ENCODE peak calls at places on chromosomes 3 and 15, in eight cellular contexts. One of them, this sample, is unnamed.

GRCh38 chr3:23169551-23169950 is 33.6 kb upstream of the UBE2E2 start:
- DNase-seq in CD8-positive, alpha-beta memory T cell: no peak
- DNase-seq in T-helper 1 cell: no peak
- DNase-seq in EH: no peak
- DNase-seq in SJSA1: no peak
- DNase-seq in activated CD4-positive, alpha-beta T cell treated with anti-CD3 and anti-CD28 coated beads, Interleukin-2, amount 10 ng/mL, durations not matched to agents 7 days and 5 days: no peak
- DNase-seq in pons: no peak
- DNase-seq in M059J: no peak
- DNase-seq in this sample: no peak

GRCh38 chr15:65323071-65323511 is 18.6 kb downstream of the RNU5B-1 start:
- DNase-seq in activated CD4-positive, alpha-beta T cell treated with anti-CD3 and anti-CD28 coated beads, Interleukin-2, amount 10 ng/mL, durations not matched to agents 7 days and 5 days: no peak
- DNase-seq in M059J: peak; percentile 67
- DNase-seq in EH: peak; percentile 41
- DNase-seq in SJSA1: no peak
- DNase-seq in T-helper 1 cell: no peak
- DNase-seq in CD8-positive, alpha-beta memory T cell: no peak
- DNase-seq in pons: peak; percentile 63
- DNase-seq in this sample: no peak

GRCh38 chr3:127762077-127762786 is 60.1 kb downstream of the MGLL start:
- DNase-seq in SJSA1: no peak
- DNase-seq in activated CD4-positive, alpha-beta T cell treated with anti-CD3 and anti-CD28 coated beads, Interleukin-2, amount 10 ng/mL, durations not matched to agents 7 days and 5 days: no peak
- DNase-seq in EH: no peak
- DNase-seq in CD8-positive, alpha-beta memory T cell: no peak
- DNase-seq in M059J: no peak
- DNase-seq in T-helper 1 cell: peak; percentile 14
- DNase-seq in pons: peak; percentile 68
- DNase-seq in this sample: no peak

GRCh38 chr3:168307893-168308292 is 212.2 kb upstream of the GOLIM4 start:
- DNase-seq in M059J: no peak
- DNase-seq in CD8-positive, alpha-beta memory T cell: no peak
- DNase-seq in T-helper 1 cell: no peak
- DNase-seq in EH: no peak
- DNase-seq in SJSA1: no peak
- DNase-seq in activated CD4-positive, alpha-beta T cell treated with anti-CD3 and anti-CD28 coated beads, Interleukin-2, amount 10 ng/mL, durations not matched to agents 7 days and 5 days: no peak
- DNase-seq in pons: no peak
- DNase-seq in this sample: no peak

GRCh38 chr15:69631978-69632377 is 179.4 kb downstream of the RPLP1 start:
- DNase-seq in T-helper 1 cell: no peak
- DNase-seq in EH: no peak
- DNase-seq in pons: no peak
- DNase-seq in activated CD4-positive, alpha-beta T cell treated with anti-CD3 and anti-CD28 coated beads, Interleukin-2, amount 10 ng/mL, durations not matched to agents 7 days and 5 days: no peak
- DNase-seq in CD8-positive, alpha-beta memory T cell: no peak
- DNase-seq in SJSA1: no peak
- DNase-seq in M059J: no peak
- DNase-seq in this sample: no peak

GRCh38 chr15:43518073-43518761 is 809 bp downstream of the MAP1A start:
- DNase-seq in T-helper 1 cell: no peak
- DNase-seq in CD8-positive, alpha-beta memory T cell: no peak
- DNase-seq in activated CD4-positive, alpha-beta T cell treated with anti-CD3 and anti-CD28 coated beads, Interleukin-2, amount 10 ng/mL, durations not matched to agents 7 days and 5 days: no peak
- DNase-seq in EH: peak; percentile 61
- DNase-seq in M059J: peak; percentile 20
- DNase-seq in pons: peak; percentile 78
- DNase-seq in SJSA1: no peak
- DNase-seq in this sample: no peak

GRCh38 chr3:106965286-106965685 is 412.0 kb upstream of the CCDC54 start:
- DNase-seq in CD8-positive, alpha-beta memory T cell: no peak
- DNase-seq in M059J: peak; percentile 9
- DNase-seq in activated CD4-positive, alpha-beta T cell treated with anti-CD3 and anti-CD28 coated beads, Interleukin-2, amount 10 ng/mL, durations not matched to agents 7 days and 5 days: no peak
- DNase-seq in SJSA1: no peak
- DNase-seq in pons: peak; percentile 57
- DNase-seq in EH: no peak
- DNase-seq in T-helper 1 cell: no peak
- DNase-seq in this sample: no peak

GRCh38 chr3:45871834-45872233 is 14.5 kb upstream of the CCR9 start:
- DNase-seq in M059J: no peak
- DNase-seq in CD8-positive, alpha-beta memory T cell: no peak
- DNase-seq in pons: no peak
- DNase-seq in activated CD4-positive, alpha-beta T cell treated with anti-CD3 and anti-CD28 coated beads, Interleukin-2, amount 10 ng/mL, durations not matched to agents 7 days and 5 days: no peak
- DNase-seq in EH: no peak
- DNase-seq in SJSA1: no peak
- DNase-seq in T-helper 1 cell: no peak
- DNase-seq in this sample: no peak

GRCh38 chr3:126742057-126742456 is 38.0 kb downstream of the CHCHD6 start:
- DNase-seq in T-helper 1 cell: no peak
- DNase-seq in activated CD4-positive, alpha-beta T cell treated with anti-CD3 and anti-CD28 coated beads, Interleukin-2, amount 10 ng/mL, durations not matched to agents 7 days and 5 days: no peak
- DNase-seq in pons: no peak
- DNase-seq in CD8-positive, alpha-beta memory T cell: no peak
- DNase-seq in SJSA1: no peak
- DNase-seq in M059J: no peak
- DNase-seq in EH: no peak
- DNase-seq in this sample: no peak

GRCh38 chr15:64842099-64842940 is 605 bp downstream of the PLEKHO2 start:
- DNase-seq in activated CD4-positive, alpha-beta T cell treated with anti-CD3 and anti-CD28 coated beads, Interleukin-2, amount 10 ng/mL, durations not matched to agents 7 days and 5 days: no peak
- DNase-seq in pons: no peak
- DNase-seq in M059J: no peak
- DNase-seq in CD8-positive, alpha-beta memory T cell: no peak
- DNase-seq in EH: peak; percentile 53
- DNase-seq in T-helper 1 cell: no peak
- DNase-seq in SJSA1: no peak
- DNase-seq in this sample: no peak

GRCh38 chr15:74773731-74774252 is 8.1 kb upstream of the CSK start:
- DNase-seq in T-helper 1 cell: no peak
- DNase-seq in CD8-positive, alpha-beta memory T cell: no peak
- DNase-seq in EH: no peak
- DNase-seq in SJSA1: no peak
- DNase-seq in activated CD4-positive, alpha-beta T cell treated with anti-CD3 and anti-CD28 coated beads, Interleukin-2, amount 10 ng/mL, durations not matched to agents 7 days and 5 days: no peak
- DNase-seq in M059J: no peak
- DNase-seq in pons: no peak
- DNase-seq in this sample: no peak

GRCh38 chr3:37542772-37543449 is 318.8 kb upstream of the CTDSPL start:
- DNase-seq in pons: no peak
- DNase-seq in T-helper 1 cell: no peak
- DNase-seq in SJSA1: no peak
- DNase-seq in M059J: no peak
- DNase-seq in CD8-positive, alpha-beta memory T cell: no peak
- DNase-seq in activated CD4-positive, alpha-beta T cell treated with anti-CD3 and anti-CD28 coated beads, Interleukin-2, amount 10 ng/mL, durations not matched to agents 7 days and 5 days: no peak
- DNase-seq in EH: no peak
- DNase-seq in this sample: no peak

GRCh38 chr3:56131976-56132590 is 336.2 kb downstream of the ERC2 start:
- DNase-seq in CD8-positive, alpha-beta memory T cell: no peak
- DNase-seq in SJSA1: peak; percentile 72
- DNase-seq in T-helper 1 cell: peak; percentile 20
- DNase-seq in EH: peak; percentile 95
- DNase-seq in M059J: peak; percentile 93
- DNase-seq in activated CD4-positive, alpha-beta T cell treated with anti-CD3 and anti-CD28 coated beads, Interleukin-2, amount 10 ng/mL, durations not matched to agents 7 days and 5 days: no peak
- DNase-seq in pons: peak; percentile 10
- DNase-seq in this sample: no peak

GRCh38 chr3:98552232-98553020 is 20.6 kb downstream of the GPR15 start:
- DNase-seq in M059J: no peak
- DNase-seq in EH: no peak
- DNase-seq in pons: no peak
- DNase-seq in T-helper 1 cell: no peak
- DNase-seq in CD8-positive, alpha-beta memory T cell: no peak
- DNase-seq in SJSA1: no peak
- DNase-seq in activated CD4-positive, alpha-beta T cell treated with anti-CD3 and anti-CD28 coated beads, Interleukin-2, amount 10 ng/mL, durations not matched to agents 7 days and 5 days: no peak
- DNase-seq in this sample: no peak

GRCh38 chr3:153055779-153056178 is 106.2 kb upstream of the RAP2B start:
- DNase-seq in activated CD4-positive, alpha-beta T cell treated with anti-CD3 and anti-CD28 coated beads, Interleukin-2, amount 10 ng/mL, durations not matched to agents 7 days and 5 days: no peak
- DNase-seq in pons: no peak
- DNase-seq in SJSA1: no peak
- DNase-seq in CD8-positive, alpha-beta memory T cell: no peak
- DNase-seq in EH: no peak
- DNase-seq in M059J: no peak
- DNase-seq in T-helper 1 cell: no peak
- DNase-seq in this sample: no peak

GRCh38 chr3:59046839-59047238 is 3.0 kb downstream of the CFAP20DC start:
- DNase-seq in pons: no peak
- DNase-seq in SJSA1: no peak
- DNase-seq in M059J: no peak
- DNase-seq in CD8-positive, alpha-beta memory T cell: no peak
- DNase-seq in T-helper 1 cell: no peak
- DNase-seq in EH: no peak
- DNase-seq in activated CD4-positive, alpha-beta T cell treated with anti-CD3 and anti-CD28 coated beads, Interleukin-2, amount 10 ng/mL, durations not matched to agents 7 days and 5 days: no peak
- DNase-seq in this sample: no peak

GRCh38 chr3:150399060-150399459 is 9.0 kb upstream of the TSC22D2 start:
- DNase-seq in T-helper 1 cell: no peak
- DNase-seq in M059J: no peak
- DNase-seq in activated CD4-positive, alpha-beta T cell treated with anti-CD3 and anti-CD28 coated beads, Interleukin-2, amount 10 ng/mL, durations not matched to agents 7 days and 5 days: no peak
- DNase-seq in SJSA1: no peak
- DNase-seq in pons: no peak
- DNase-seq in CD8-positive, alpha-beta memory T cell: no peak
- DNase-seq in EH: no peak
- DNase-seq in this sample: no peak

GRCh38 chr15:35910227-35910626 is 364.3 kb upstream of the DPH6 start:
- DNase-seq in CD8-positive, alpha-beta memory T cell: no peak
- DNase-seq in pons: no peak
- DNase-seq in T-helper 1 cell: no peak
- DNase-seq in M059J: no peak
- DNase-seq in EH: no peak
- DNase-seq in activated CD4-positive, alpha-beta T cell treated with anti-CD3 and anti-CD28 coated beads, Interleukin-2, amount 10 ng/mL, durations not matched to agents 7 days and 5 days: no peak
- DNase-seq in SJSA1: no peak
- DNase-seq in this sample: no peak

GRCh38 chr3:183212565-183212964 is 40.5 kb upstream of the B3GNT5 start:
- DNase-seq in M059J: no peak
- DNase-seq in activated CD4-positive, alpha-beta T cell treated with anti-CD3 and anti-CD28 coated beads, Interleukin-2, amount 10 ng/mL, durations not matched to agents 7 days and 5 days: no peak
- DNase-seq in T-helper 1 cell: no peak
- DNase-seq in pons: peak; percentile 85
- DNase-seq in CD8-positive, alpha-beta memory T cell: no peak
- DNase-seq in SJSA1: no peak
- DNase-seq in EH: no peak
- DNase-seq in this sample: no peak

GRCh38 chr15:39583586-39584265 is 2.8 kb downstream of the THBS1 start:
- DNase-seq in activated CD4-positive, alpha-beta T cell treated with anti-CD3 and anti-CD28 coated beads, Interleukin-2, amount 10 ng/mL, durations not matched to agents 7 days and 5 days: peak; percentile 35
- DNase-seq in EH: peak; percentile 72
- DNase-seq in CD8-positive, alpha-beta memory T cell: no peak
- DNase-seq in M059J: peak; percentile 67
- DNase-seq in pons: no peak
- DNase-seq in T-helper 1 cell: peak; percentile 15
- DNase-seq in SJSA1: peak; percentile 54
- DNase-seq in this sample: no peak

GRCh38 chr3:135917076-135917475 is 48.5 kb upstream of the PPP2R3A start:
- DNase-seq in EH: no peak
- DNase-seq in M059J: no peak
- DNase-seq in activated CD4-positive, alpha-beta T cell treated with anti-CD3 and anti-CD28 coated beads, Interleukin-2, amount 10 ng/mL, durations not matched to agents 7 days and 5 days: no peak
- DNase-seq in SJSA1: no peak
- DNase-seq in CD8-positive, alpha-beta memory T cell: no peak
- DNase-seq in T-helper 1 cell: no peak
- DNase-seq in pons: no peak
- DNase-seq in this sample: no peak

GRCh38 chr15:81335631-81336030 is 11.7 kb upstream of the STARD5 start:
- DNase-seq in activated CD4-positive, alpha-beta T cell treated with anti-CD3 and anti-CD28 coated beads, Interleukin-2, amount 10 ng/mL, durations not matched to agents 7 days and 5 days: no peak
- DNase-seq in EH: no peak
- DNase-seq in T-helper 1 cell: no peak
- DNase-seq in pons: no peak
- DNase-seq in SJSA1: no peak
- DNase-seq in CD8-positive, alpha-beta memory T cell: no peak
- DNase-seq in M059J: no peak
- DNase-seq in this sample: no peak

GRCh38 chr3:117524890-117525289 is 815.3 kb downstream of the TUSC7 start:
- DNase-seq in CD8-positive, alpha-beta memory T cell: no peak
- DNase-seq in pons: no peak
- DNase-seq in M059J: peak; percentile 13
- DNase-seq in T-helper 1 cell: no peak
- DNase-seq in activated CD4-positive, alpha-beta T cell treated with anti-CD3 and anti-CD28 coated beads, Interleukin-2, amount 10 ng/mL, durations not matched to agents 7 days and 5 days: no peak
- DNase-seq in EH: peak; percentile 30
- DNase-seq in SJSA1: no peak
- DNase-seq in this sample: no peak

GRCh38 chr3:144344925-144345548 is 373.4 kb downstream of the DIPK2A start:
- DNase-seq in EH: no peak
- DNase-seq in M059J: no peak
- DNase-seq in CD8-positive, alpha-beta memory T cell: no peak
- DNase-seq in pons: no peak
- DNase-seq in SJSA1: no peak
- DNase-seq in activated CD4-positive, alpha-beta T cell treated with anti-CD3 and anti-CD28 coated beads, Interleukin-2, amount 10 ng/mL, durations not matched to agents 7 days and 5 days: no peak
- DNase-seq in T-helper 1 cell: no peak
- DNase-seq in this sample: no peak

GRCh38 chr3:141939759-141940158 is 63.3 kb downstream of the ATP1B3 start:
- DNase-seq in CD8-positive, alpha-beta memory T cell: no peak
- DNase-seq in T-helper 1 cell: no peak
- DNase-seq in SJSA1: no peak
- DNase-seq in activated CD4-positive, alpha-beta T cell treated with anti-CD3 and anti-CD28 coated beads, Interleukin-2, amount 10 ng/mL, durations not matched to agents 7 days and 5 days: no peak
- DNase-seq in pons: no peak
- DNase-seq in M059J: no peak
- DNase-seq in EH: no peak
- DNase-seq in this sample: no peak

GRCh38 chr3:8742921-8743605 is 9.5 kb downstream of the CAV3 start:
- DNase-seq in CD8-positive, alpha-beta memory T cell: no peak
- DNase-seq in SJSA1: no peak
- DNase-seq in EH: peak; percentile 93
- DNase-seq in pons: no peak
- DNase-seq in activated CD4-positive, alpha-beta T cell treated with anti-CD3 and anti-CD28 coated beads, Interleukin-2, amount 10 ng/mL, durations not matched to agents 7 days and 5 days: no peak
- DNase-seq in M059J: peak; percentile 67
- DNase-seq in T-helper 1 cell: no peak
- DNase-seq in this sample: no peak

GRCh38 chr3:157088133-157088488 is 71.8 kb downstream of the CCNL1 start:
- DNase-seq in CD8-positive, alpha-beta memory T cell: no peak
- DNase-seq in T-helper 1 cell: no peak
- DNase-seq in M059J: no peak
- DNase-seq in SJSA1: no peak
- DNase-seq in activated CD4-positive, alpha-beta T cell treated with anti-CD3 and anti-CD28 coated beads, Interleukin-2, amount 10 ng/mL, durations not matched to agents 7 days and 5 days: no peak
- DNase-seq in EH: peak; percentile 31
- DNase-seq in pons: peak; percentile 70
- DNase-seq in this sample: no peak

GRCh38 chr3:58335432-58335947 is 2.8 kb downstream of the PXK start:
- DNase-seq in CD8-positive, alpha-beta memory T cell: no peak
- DNase-seq in T-helper 1 cell: no peak
- DNase-seq in pons: peak; percentile 69
- DNase-seq in activated CD4-positive, alpha-beta T cell treated with anti-CD3 and anti-CD28 coated beads, Interleukin-2, amount 10 ng/mL, durations not matched to agents 7 days and 5 days: no peak
- DNase-seq in SJSA1: no peak
- DNase-seq in M059J: no peak
- DNase-seq in EH: no peak
- DNase-seq in this sample: no peak

GRCh38 chr3:45612918-45613602 is 18.5 kb downstream of the LIMD1 start:
- DNase-seq in M059J: peak; percentile 88
- DNase-seq in EH: no peak
- DNase-seq in activated CD4-positive, alpha-beta T cell treated with anti-CD3 and anti-CD28 coated beads, Interleukin-2, amount 10 ng/mL, durations not matched to agents 7 days and 5 days: no peak
- DNase-seq in SJSA1: no peak
- DNase-seq in pons: peak; percentile 70
- DNase-seq in CD8-positive, alpha-beta memory T cell: no peak
- DNase-seq in T-helper 1 cell: no peak
- DNase-seq in this sample: no peak

GRCh38 chr3:41199866-41200668 is 762 bp downstream of the CTNNB1 start:
- DNase-seq in T-helper 1 cell: peak; percentile 29
- DNase-seq in pons: peak; percentile 42
- DNase-seq in SJSA1: peak; percentile 39
- DNase-seq in M059J: peak; percentile 27
- DNase-seq in CD8-positive, alpha-beta memory T cell: peak; percentile 63
- DNase-seq in EH: peak; percentile 35
- DNase-seq in activated CD4-positive, alpha-beta T cell treated with anti-CD3 and anti-CD28 coated beads, Interleukin-2, amount 10 ng/mL, durations not matched to agents 7 days and 5 days: peak; percentile 38
- DNase-seq in this sample: peak; percentile 15

GRCh38 chr15:73325191-73325980 is 43.4 kb downstream of the HCN4 start:
- DNase-seq in M059J: peak; percentile 24
- DNase-seq in T-helper 1 cell: peak; percentile 16
- DNase-seq in EH: no peak
- DNase-seq in CD8-positive, alpha-beta memory T cell: no peak
- DNase-seq in pons: no peak
- DNase-seq in activated CD4-positive, alpha-beta T cell treated with anti-CD3 and anti-CD28 coated beads, Interleukin-2, amount 10 ng/mL, durations not matched to agents 7 days and 5 days: no peak
- DNase-seq in SJSA1: no peak
- DNase-seq in this sample: no peak

This sample was measured in T-helper 22 cell.